ENCODE peak calls at places on chromosomes 7 and 10, in four cellular contexts. One of them, this sample, is unnamed.

GRCh38 chr10:73413108-73413527 is 740 bp downstream of the ANXA7 start:
- DNase-seq in GM12865: peak
- DNase-seq in OCI-LY7: peak
- DNase-seq in mucosa of descending colon: no peak
- DNase-seq in this sample: peak

GRCh38 chr10:44857363-44858016 is 53.6 kb upstream of the TMEM72 start:
- DNase-seq in GM12865: peak
- DNase-seq in OCI-LY7: peak
- DNase-seq in mucosa of descending colon: no peak
- DNase-seq in this sample: peak

GRCh38 chr10:132637477-132638129 is 100.0 kb downstream of the INPP5A start:
- DNase-seq in GM12865: peak
- DNase-seq in OCI-LY7: peak
- DNase-seq in mucosa of descending colon: no peak
- DNase-seq in this sample: peak

GRCh38 chr10:99658622-99659030 is 683 bp upstream of the ENTPD7 start:
- DNase-seq in GM12865: peak
- DNase-seq in OCI-LY7: no peak
- DNase-seq in mucosa of descending colon: peak
- DNase-seq in this sample: no peak

GRCh38 chr7:108347616-108348015 is 108.6 kb downstream of the NRCAM start:
- DNase-seq in GM12865: no peak
- DNase-seq in OCI-LY7: no peak
- DNase-seq in mucosa of descending colon: no peak
- DNase-seq in this sample: peak

GRCh38 chr10:89352039-89352597 is 24.3 kb downstream of the IFIT3 start:
- DNase-seq in GM12865: peak
- DNase-seq in OCI-LY7: no peak
- DNase-seq in mucosa of descending colon: no peak
- DNase-seq in this sample: peak

GRCh38 chr7:2967238-2967637 is 76.4 kb downstream of the CARD11 start:
- DNase-seq in GM12865: no peak
- DNase-seq in OCI-LY7: no peak
- DNase-seq in mucosa of descending colon: no peak
- DNase-seq in this sample: no peak

GRCh38 chr10:55822096-55822495 is 539.0 kb downstream of the ZWINT start:
- DNase-seq in GM12865: no peak
- DNase-seq in OCI-LY7: no peak
- DNase-seq in mucosa of descending colon: no peak
- DNase-seq in this sample: no peak

GRCh38 chr10:60821661-60822060 is 43.4 kb downstream of the CDK1 start:
- DNase-seq in GM12865: no peak
- DNase-seq in OCI-LY7: no peak
- DNase-seq in mucosa of descending colon: no peak
- DNase-seq in this sample: no peak

GRCh38 chr7:13770305-13770704 is 219.2 kb downstream of the ETV1 start:
- DNase-seq in GM12865: no peak
- DNase-seq in OCI-LY7: no peak
- DNase-seq in mucosa of descending colon: no peak
- DNase-seq in this sample: no peak

GRCh38 chr10:17943033-17943745 is 8.5 kb upstream of the SLC39A12 start:
- DNase-seq in GM12865: no peak
- DNase-seq in OCI-LY7: no peak
- DNase-seq in mucosa of descending colon: no peak
- DNase-seq in this sample: no peak

GRCh38 chr10:12730809-12731519 is 270.5 kb downstream of the CCDC3 start:
- DNase-seq in GM12865: no peak
- DNase-seq in OCI-LY7: no peak
- DNase-seq in mucosa of descending colon: no peak
- DNase-seq in this sample: no peak

GRCh38 chr7:41817386-41817785 is 114.5 kb upstream of the INHBA start:
- DNase-seq in GM12865: peak
- DNase-seq in OCI-LY7: no peak
- DNase-seq in mucosa of descending colon: no peak
- DNase-seq in this sample: peak

GRCh38 chr7:5452937-5453540 is 29.4 kb upstream of the TNRC18 start:
- DNase-seq in GM12865: peak
- DNase-seq in OCI-LY7: no peak
- DNase-seq in mucosa of descending colon: no peak
- DNase-seq in this sample: no peak

GRCh38 chr7:90931996-90932912 is 332.0 kb upstream of the FZD1 start:
- DNase-seq in GM12865: peak
- DNase-seq in OCI-LY7: peak
- DNase-seq in mucosa of descending colon: no peak
- DNase-seq in this sample: no peak

GRCh38 chr10:74925716-74926115 is 99.3 kb downstream of the KAT6B start:
- DNase-seq in GM12865: no peak
- DNase-seq in OCI-LY7: no peak
- DNase-seq in mucosa of descending colon: no peak
- DNase-seq in this sample: no peak

GRCh38 chr7:105675873-105676484 is 94.7 kb upstream of the EFCAB10 start:
- DNase-seq in GM12865: peak
- DNase-seq in OCI-LY7: no peak
- DNase-seq in mucosa of descending colon: peak
- DNase-seq in this sample: no peak

GRCh38 chr7:46206474-46207060 is 285.5 kb upstream of the IGFBP3 start:
- DNase-seq in GM12865: peak
- DNase-seq in OCI-LY7: no peak
- DNase-seq in mucosa of descending colon: no peak
- DNase-seq in this sample: no peak

GRCh38 chr10:120600871-120601644 is 144.0 kb downstream of the PLPP4 start:
- DNase-seq in GM12865: peak
- DNase-seq in OCI-LY7: no peak
- DNase-seq in mucosa of descending colon: no peak
- DNase-seq in this sample: peak

GRCh38 chr10:63781226-63781625 is 260.0 kb downstream of the REEP3 start:
- DNase-seq in GM12865: no peak
- DNase-seq in OCI-LY7: no peak
- DNase-seq in mucosa of descending colon: no peak
- DNase-seq in this sample: no peak

GRCh38 chr10:75406158-75407065 is 4.8 kb upstream of the ZNF503 start:
- DNase-seq in GM12865: no peak
- DNase-seq in OCI-LY7: no peak
- DNase-seq in mucosa of descending colon: no peak
- DNase-seq in this sample: no peak

GRCh38 chr7:50730459-50731400 is 52.0 kb downstream of the GRB10 start:
- DNase-seq in GM12865: no peak
- DNase-seq in OCI-LY7: no peak
- DNase-seq in mucosa of descending colon: no peak
- DNase-seq in this sample: no peak

GRCh38 chr7:120714945-120715344 is 143.0 kb downstream of the TSPAN12 start:
- DNase-seq in GM12865: no peak
- DNase-seq in OCI-LY7: no peak
- DNase-seq in mucosa of descending colon: no peak
- DNase-seq in this sample: peak

GRCh38 chr7:138603549-138604324 is 97.4 kb downstream of the SVOPL start:
- DNase-seq in GM12865: no peak
- DNase-seq in OCI-LY7: no peak
- DNase-seq in mucosa of descending colon: no peak
- DNase-seq in this sample: peak

GRCh38 chr7:149855368-149856305 is 17.5 kb downstream of the ZNF862 start:
- DNase-seq in GM12865: no peak
- DNase-seq in OCI-LY7: no peak
- DNase-seq in mucosa of descending colon: no peak
- DNase-seq in this sample: peak

GRCh38 chr10:64840341-64840740 is 1319.1 kb downstream of the REEP3 start:
- DNase-seq in GM12865: no peak
- DNase-seq in OCI-LY7: no peak
- DNase-seq in mucosa of descending colon: peak
- DNase-seq in this sample: no peak

GRCh38 chr10:116809528-116810500 is 39.5 kb upstream of the ENO4 start:
- DNase-seq in GM12865: no peak
- DNase-seq in OCI-LY7: no peak
- DNase-seq in mucosa of descending colon: no peak
- DNase-seq in this sample: peak

GRCh38 chr7:47504546-47505316 is 77.2 kb downstream of the TNS3 start:
- DNase-seq in GM12865: no peak
- DNase-seq in OCI-LY7: no peak
- DNase-seq in mucosa of descending colon: no peak
- DNase-seq in this sample: no peak

GRCh38 chr10:132420469-132421376 is 23.7 kb downstream of the PWWP2B start:
- DNase-seq in GM12865: no peak
- DNase-seq in OCI-LY7: peak
- DNase-seq in mucosa of descending colon: peak
- DNase-seq in this sample: no peak

GRCh38 chr10:43209064-43209455 is 57.8 kb downstream of the RASGEF1A start:
- DNase-seq in GM12865: no peak
- DNase-seq in OCI-LY7: no peak
- DNase-seq in mucosa of descending colon: no peak
- DNase-seq in this sample: no peak

GRCh38 chr10:16606421-16606820 is 84.7 kb upstream of the C1QL3 start:
- DNase-seq in GM12865: no peak
- DNase-seq in OCI-LY7: no peak
- DNase-seq in mucosa of descending colon: no peak
- DNase-seq in this sample: no peak

GRCh38 chr10:93542358-93542791 is 24.1 kb upstream of the FFAR4 start:
- DNase-seq in GM12865: no peak
- DNase-seq in OCI-LY7: no peak
- DNase-seq in mucosa of descending colon: peak
- DNase-seq in this sample: peak

GRCh38 chr7:99489235-99489634 is 10.8 kb downstream of the ZNF394 start:
- DNase-seq in GM12865: no peak
- DNase-seq in OCI-LY7: no peak
- DNase-seq in mucosa of descending colon: peak
- DNase-seq in this sample: no peak
- TF ChIP-seq CTCF in GM12865: no peak
- TF ChIP-seq CTCF in OCI-LY7: peak
- TF ChIP-seq CTCF in mucosa of descending colon: no peak
- TF ChIP-seq CTCF in this sample: no peak

GRCh38 chr10:48400129-48400849 is 93.8 kb downstream of the MAPK8 start:
- DNase-seq in GM12865: no peak
- DNase-seq in OCI-LY7: no peak
- DNase-seq in mucosa of descending colon: no peak
- DNase-seq in this sample: peak
- TF ChIP-seq CTCF in GM12865: no peak
- TF ChIP-seq CTCF in OCI-LY7: no peak
- TF ChIP-seq CTCF in mucosa of descending colon: no peak
- TF ChIP-seq CTCF in this sample: no peak

DNA sequence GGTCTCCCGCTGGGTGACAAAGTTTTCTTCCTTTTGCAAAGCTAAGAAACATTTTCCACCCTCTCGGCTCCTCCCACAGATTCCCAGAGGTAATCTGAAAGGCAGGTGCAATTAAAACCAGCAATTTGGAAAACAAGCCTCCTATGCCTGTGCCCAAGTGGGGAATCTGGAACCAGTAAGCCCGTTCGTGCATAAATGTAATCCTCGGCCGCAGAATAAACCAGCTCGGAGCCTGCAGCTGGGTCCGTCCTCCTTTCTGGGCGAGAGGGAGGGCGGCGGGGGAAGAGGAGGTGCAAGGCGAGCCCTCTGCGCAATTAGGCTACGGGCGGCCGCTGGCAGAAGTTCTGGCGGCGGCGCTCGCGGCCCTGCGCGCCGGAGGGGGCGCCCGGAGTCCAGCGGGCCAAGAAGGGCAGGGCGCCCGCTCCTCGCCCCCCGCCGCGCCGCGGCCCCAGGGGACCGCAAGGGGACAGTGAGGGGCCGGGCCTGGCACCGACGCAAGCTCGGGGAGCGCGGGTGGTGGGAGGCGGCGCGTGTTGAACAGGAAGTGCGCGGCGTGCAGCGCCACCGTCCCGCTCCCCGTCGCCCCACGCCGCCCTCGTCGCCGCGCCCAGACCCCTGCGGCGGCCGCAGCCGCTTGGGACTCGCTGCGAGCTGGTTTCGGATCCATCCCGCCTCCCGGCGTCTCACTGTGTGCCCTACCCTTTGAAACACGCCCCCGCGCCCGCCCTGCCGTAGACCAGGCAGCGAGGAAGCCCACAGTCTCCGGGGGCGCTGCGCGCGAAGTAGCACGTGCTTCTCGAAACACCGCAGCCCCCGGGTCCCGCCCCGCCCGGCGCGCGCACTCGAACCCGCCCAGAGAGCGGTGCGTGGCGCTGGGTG is at the start of gene PRKAG2:
- DNase-seq in GM12865: peak
- DNase-seq in OCI-LY7: no peak
- DNase-seq in mucosa of descending colon: peak
- DNase-seq in this sample: peak
- TF ChIP-seq CTCF in GM12865: no peak
- TF ChIP-seq CTCF in OCI-LY7: no peak
- TF ChIP-seq CTCF in mucosa of descending colon: no peak
- TF ChIP-seq CTCF in this sample: no peak

DNA sequence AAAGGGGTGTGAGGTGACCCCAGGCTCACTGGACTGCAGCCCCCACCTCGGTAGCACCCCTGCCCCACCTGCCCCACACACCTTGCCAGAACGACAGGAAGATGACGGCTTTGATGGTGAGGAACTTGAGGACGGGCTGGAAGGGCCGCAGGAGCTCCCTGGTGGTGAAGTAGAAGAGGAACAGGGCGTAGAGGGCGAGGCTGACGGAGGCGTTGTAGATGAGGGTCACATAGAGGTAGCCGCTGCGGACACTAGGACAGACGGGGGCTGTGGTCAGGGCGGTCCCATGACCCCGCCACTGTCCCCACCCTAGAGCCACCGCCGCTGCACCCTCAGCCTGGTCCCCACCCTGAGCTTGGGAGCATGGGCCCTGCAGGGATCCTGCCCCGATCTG is 7.6 kb downstream of the TMEM184A start:
- DNase-seq in GM12865: peak
- DNase-seq in OCI-LY7: no peak
- DNase-seq in mucosa of descending colon: no peak
- DNase-seq in this sample: no peak
- TF ChIP-seq CTCF in GM12865: no peak
- TF ChIP-seq CTCF in OCI-LY7: peak
- TF ChIP-seq CTCF in mucosa of descending colon: no peak
- TF ChIP-seq CTCF in this sample: no peak

GRCh38 chr7:137337902-137338301 is 5.6 kb downstream of the PTN start:
- DNase-seq in GM12865: peak
- DNase-seq in OCI-LY7: no peak
- DNase-seq in mucosa of descending colon: no peak
- DNase-seq in this sample: peak
- TF ChIP-seq CTCF in GM12865: no peak
- TF ChIP-seq CTCF in OCI-LY7: peak
- TF ChIP-seq CTCF in mucosa of descending colon: no peak
- TF ChIP-seq CTCF in this sample: no peak

DNA sequence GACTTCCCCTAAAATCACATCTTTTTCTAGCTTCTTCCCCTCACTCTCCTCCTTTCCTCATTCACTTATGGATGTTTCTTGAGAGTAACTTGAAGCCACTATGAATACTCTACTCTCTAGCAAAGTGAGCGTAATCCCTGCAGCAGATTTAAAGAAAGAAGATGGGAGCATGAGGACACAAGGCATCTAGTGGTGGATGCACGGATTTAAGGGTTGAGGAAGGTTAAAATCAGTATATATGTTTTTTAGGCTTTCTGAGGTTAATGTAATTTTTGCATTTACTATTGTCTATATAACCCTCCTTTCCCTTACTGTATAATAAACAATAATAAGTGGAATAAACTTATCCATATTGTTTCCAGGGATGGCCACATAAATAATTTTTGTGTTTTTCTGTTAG is 495.2 kb upstream of the TPK1 start:
- DNase-seq in GM12865: no peak
- DNase-seq in OCI-LY7: no peak
- DNase-seq in mucosa of descending colon: no peak
- DNase-seq in this sample: no peak
- TF ChIP-seq CTCF in GM12865: no peak
- TF ChIP-seq CTCF in OCI-LY7: peak
- TF ChIP-seq CTCF in mucosa of descending colon: no peak
- TF ChIP-seq CTCF in this sample: no peak